ENCODE peak calls at places on chromosomes 3 and 15, in seven cellular contexts. P, K, B, R, N, Q and G are unnamed samples. For H3K4me1, the result is how much of the 10 kb centered on the place peaks cover.

GRCh38 chr15:71547066-71547465 is 263.3 kb upstream of the NR2E3 start:
- DNase-seq in Q (no peak), P (peak), R (no peak), K (no peak), B (peak), N (peak), G (no peak)

GRCh38 chr15:81160312-81161214 is 26.5 kb downstream of the CFAP161 start:
- DNase-seq in N (no peak), P (peak), Q (no peak), R (no peak), K (no peak), B (peak), G (peak)

GRCh38 chr3:172461530-172462138 is 13.4 kb upstream of the GHSR start:
- DNase-seq in Q (no peak), R (no peak), K (no peak), P (no peak), B (no peak), N (peak), G (no peak)

GRCh38 chr15:67127925-67128324 is 62.5 kb downstream of the SMAD3 start:
- DNase-seq in R (no peak), N (no peak), Q (no peak), B (no peak), P (peak), K (no peak), G (peak)

GRCh38 chr3:2810723-2811122 is 299.5 kb downstream of the IL5RA start:
- DNase-seq in B (no peak), Q (no peak), R (no peak), N (peak), P (no peak), K (no peak), G (no peak)

GRCh38 chr15:59532770-59533379 is 78.7 kb upstream of the GCNT3 start:
- DNase-seq in Q (no peak), R (no peak), P (no peak), B (no peak), K (no peak), N (peak), G (no peak)

GRCh38 chr15:68849477-68849876 is 28.8 kb upstream of the ANP32A start:
- DNase-seq in P (no peak), K (no peak), Q (no peak), B (no peak), N (no peak), R (no peak), G (no peak)

GRCh38 chr15:39118510-39118909 is 462.4 kb upstream of the THBS1 start:
- DNase-seq in Q (no peak), R (no peak), K (no peak), N (no peak), B (no peak), P (no peak), G (no peak)

GRCh38 chr3:107387555-107387954 is 10.3 kb downstream of the CCDC54 start:
- DNase-seq in P (no peak), Q (no peak), N (no peak), B (no peak), R (no peak), K (no peak), G (no peak)

GRCh38 chr3:134640872-134641470 is 9.9 kb downstream of the KY start:
- DNase-seq in N (peak), P (no peak), B (no peak), Q (no peak), K (peak), R (no peak), G (no peak)

GRCh38 chr15:31164573-31164912 is 63.0 kb upstream of the TRPM1 start:
- DNase-seq in P (no peak), B (no peak), K (no peak), Q (no peak), R (no peak), N (no peak), G (no peak)

GRCh38 chr3:5275529-5275928 is 88.0 kb downstream of the EDEM1 start:
- DNase-seq in N (no peak), Q (no peak), K (no peak), R (no peak), B (no peak), P (no peak), G (no peak)

GRCh38 chr3:127718916-127719290 is 46.2 kb downstream of the ABTB1 start:
- DNase-seq in Q (no peak), N (no peak), P (no peak), K (no peak), B (no peak), R (peak), G (no peak)

GRCh38 chr3:59774613-59775012 is 724.8 kb upstream of the CFAP20DC start:
- DNase-seq in P (peak), R (no peak), N (no peak), Q (no peak), B (no peak), K (no peak), G (no peak)

GRCh38 chr3:63352008-63352279 is 73.8 kb downstream of the SYNPR start:
- DNase-seq in P (no peak), K (peak), B (no peak), N (no peak), R (no peak), Q (no peak), G (no peak)

GRCh38 chr15:89127054-89127702 is 38.9 kb downstream of the ABHD2 start:
- DNase-seq in R (no peak), P (no peak), B (no peak), K (no peak), Q (peak), N (no peak), G (no peak)

GRCh38 chr3:17033516-17034168 is 148.9 kb downstream of the PLCL2 start:
- DNase-seq in Q (no peak), N (no peak), P (no peak), B (no peak), K (no peak), R (no peak), G (no peak)

GRCh38 chr3:86785381-86785780 is 205.6 kb downstream of the VGLL3 start:
- DNase-seq in R (no peak), N (no peak), B (no peak), P (no peak), K (no peak), Q (no peak), G (no peak)

GRCh38 chr3:133821767-133822638 is 16.4 kb downstream of the SRPRB start:
- DNase-seq in P (peak), R (peak), K (peak), Q (peak), B (no peak), N (peak), G (peak)

GRCh38 chr3:159619341-159619885 is 369.2 kb upstream of the IL12A start:
- DNase-seq in N (peak), K (no peak), P (no peak), R (no peak), B (no peak), Q (no peak), G (no peak)

GRCh38 chr3:64805248-64805647 is 117.4 kb upstream of the ADAMTS9 start:
- DNase-seq in K (no peak), P (no peak), B (no peak), N (no peak), R (no peak), Q (no peak), G (no peak)

GRCh38 chr3:69012111-69012835 is 1.2 kb downstream of the EOGT start:
- DNase-seq in K (peak), R (peak), P (peak), B (no peak), N (no peak), Q (peak), G (peak)

GRCh38 chr15:98085003-98085639 is 124.6 kb downstream of the ARRDC4 start:
- DNase-seq in P (peak), Q (peak), B (no peak), R (no peak), N (peak), K (peak), G (no peak)

GRCh38 chr3:99429501-99429900 is 208.9 kb upstream of the COL8A1 start:
- DNase-seq in N (no peak), P (no peak), B (no peak), K (no peak), Q (no peak), R (no peak), G (no peak)

GRCh38 chr3:41508063-41508696 is 308.9 kb downstream of the CTNNB1 start:
- DNase-seq in N (no peak), B (no peak), Q (no peak), P (no peak), K (no peak), R (no peak), G (no peak)

GRCh38 chr3:59872121-59872520 is 822.3 kb upstream of the CFAP20DC start:
- DNase-seq in Q (no peak), R (no peak), P (no peak), N (no peak), B (no peak), K (no peak), G (no peak)

GRCh38 chr15:90306560-90306959 is 41.1 kb downstream of the NGRN start:
- DNase-seq in R (no peak), P (no peak), N (no peak), Q (no peak), K (no peak), B (no peak), G (no peak)

GRCh38 chr3:58356054-58356453 is 23.4 kb downstream of the PXK start:
- DNase-seq in K (no peak), B (no peak), R (no peak), N (no peak), Q (no peak), P (no peak), G (no peak)

GRCh38 chr3:186589115-186589514 is 18.6 kb downstream of the DNAJB11 start:
- DNase-seq in R (no peak), B (no peak), N (peak), K (no peak), Q (no peak), P (no peak), G (no peak)

GRCh38 chr3:69009559-69010410 is 3.7 kb downstream of the EOGT start:
- DNase-seq in P (peak), N (peak), R (no peak), Q (no peak), B (no peak), K (no peak), G (no peak)

GRCh38 chr3:25257026-25257425 is 171.0 kb upstream of the RARB start:
- DNase-seq in R (no peak), B (no peak), K (no peak), P (no peak), Q (no peak), N (no peak), G (no peak)

GRCh38 chr3:63814300-63814699 is 4.8 kb upstream of the C3orf49 start:
- DNase-seq in Q (no peak), P (no peak), K (no peak), B (no peak), R (no peak), N (peak), G (no peak)

GRCh38 chr3:49869525-49870126 is at the start of gene CAMKV:
- DNase-seq in B (no peak), P (no peak), N (peak), R (no peak), Q (no peak), K (no peak), G (no peak)

GRCh38 chr3:49867400-49867799 is 2.3 kb downstream of the CAMKV start:
- DNase-seq in N (no peak), Q (no peak), R (no peak), B (no peak), P (no peak), K (no peak), G (no peak)

GRCh38 chr3:49867871-49868321 is 1.8 kb downstream of the CAMKV start:
- DNase-seq in N (peak), P (no peak), Q (no peak), K (no peak), R (no peak), B (no peak), G (no peak)

GRCh38 chr3:49871536-49872157 is 1.9 kb upstream of the CAMKV start:
- DNase-seq in R (no peak), P (no peak), Q (no peak), B (no peak), N (no peak), K (no peak), G (no peak)

DNA sequence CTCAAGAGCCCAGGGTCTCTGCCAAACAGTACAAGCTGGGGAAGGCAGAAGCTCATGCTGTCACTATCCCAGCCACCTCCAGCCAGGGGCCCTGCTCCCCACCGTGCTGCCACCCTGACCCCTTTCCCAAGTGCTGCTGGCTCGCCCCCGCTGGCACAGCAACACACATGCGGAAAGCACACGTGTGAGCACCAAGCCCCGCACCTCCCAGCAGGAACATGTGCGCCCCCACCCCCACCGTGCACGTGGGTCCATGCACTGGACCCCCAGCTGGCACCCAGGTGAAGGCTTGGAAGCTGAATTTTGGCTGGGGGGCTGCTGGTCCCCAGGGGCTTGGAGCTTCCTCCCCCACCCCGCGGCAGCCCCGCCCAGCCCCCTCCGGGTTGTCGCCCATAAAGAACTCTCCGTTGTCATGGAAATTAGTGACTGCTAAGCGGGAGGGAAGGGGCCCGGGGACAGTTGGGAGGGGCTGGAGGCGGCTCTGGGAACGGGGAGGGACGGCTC is 703 bp downstream of the CAMKV start:
- DNase-seq in N (peak), K (no peak), R (no peak), B (no peak), Q (no peak), P (no peak), G (no peak)
- H3K4me3 ChIP-seq in N (peak), K (peak), R (no peak), B (peak), Q (peak), P (no peak), G (no peak)

DNA sequence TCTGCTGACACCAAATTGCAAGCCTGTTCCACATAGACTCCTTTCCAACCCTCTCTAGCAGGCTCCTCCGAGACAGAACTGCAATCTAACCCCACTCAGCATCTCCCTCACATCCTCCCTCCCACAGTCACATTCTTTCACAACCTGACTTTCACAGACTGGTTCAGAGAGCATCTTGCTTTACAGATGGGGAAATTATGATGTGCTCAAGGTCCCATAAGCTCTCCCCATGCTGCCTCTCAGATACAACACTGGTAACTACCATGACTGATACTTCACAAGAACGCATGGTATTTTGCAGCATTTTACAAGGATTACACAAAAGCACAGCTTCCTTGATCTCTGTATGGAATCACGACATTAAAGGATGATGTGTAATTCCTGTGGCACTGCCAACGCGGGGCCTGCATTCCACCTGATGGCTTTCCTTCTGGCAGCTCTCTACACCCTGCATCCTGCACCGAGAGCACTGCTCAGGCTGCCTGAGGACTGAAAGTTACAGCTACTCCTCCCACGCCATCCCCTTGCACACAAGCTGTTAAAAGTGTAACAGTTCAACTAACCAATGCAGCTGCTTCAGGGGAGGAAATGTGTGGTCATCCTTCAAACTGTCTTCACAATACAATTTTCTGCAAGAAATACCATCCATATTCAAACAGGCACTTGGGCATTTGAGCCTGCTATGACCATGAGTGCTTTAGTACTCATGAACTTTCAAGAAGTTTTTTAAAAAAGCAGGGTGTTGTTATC is 27.6 kb downstream of the TBC1D2B start:
- DNase-seq in Q (no peak), R (no peak), B (no peak), K (no peak), N (no peak), P (no peak), G (no peak)
- TF ChIP-seq CTCF in Q (no peak), R (no peak), B (no peak), K (no peak), N (no peak), P (no peak), G (no peak)

GRCh38 chr3:108940166-108940565 is 13.5 kb downstream of the GUCA1C start:
- DNase-seq in K (no peak), Q (no peak), P (no peak), N (no peak), B (no peak), R (no peak), G (no peak)
- H3K4me1 ChIP-seq in K (under half), Q (under half), P (under half), N (under half), B (under half), R (under half), G (under half)

GRCh38 chr3:30894521-30895289 is at the start of gene GADL1:
- DNase-seq in K (no peak), P (no peak), R (peak), N (peak), B (peak), Q (peak), G (peak)

GRCh38 chr3:30893678-30894325 is 659 bp downstream of the GADL1 start:
- DNase-seq in Q (no peak), K (no peak), P (no peak), B (no peak), N (no peak), R (no peak), G (no peak)

GRCh38 chr3:30890907-30891306 is 3.6 kb downstream of the GADL1 start:
- DNase-seq in Q (no peak), R (no peak), N (no peak), P (no peak), K (no peak), B (no peak), G (no peak)

GRCh38 chr3:30895329-30895728 is 868 bp upstream of the GADL1 start:
- DNase-seq in P (no peak), B (no peak), K (no peak), Q (no peak), N (peak), R (no peak), G (no peak)
- H3K4me3 ChIP-seq in P (no peak), B (no peak), K (no peak), Q (no peak), N (no peak), R (no peak), G (no peak)

GRCh38 chr3:119664850-119665379 is 4.5 kb upstream of the POPDC2 start:
- DNase-seq in B (no peak), P (no peak), R (no peak), Q (no peak), N (no peak), K (no peak), G (no peak)

GRCh38 chr3:119662604-119663377 is 2.4 kb upstream of the POPDC2 start:
- DNase-seq in R (no peak), Q (no peak), N (no peak), P (no peak), K (no peak), B (no peak), G (no peak)

GRCh38 chr3:119664370-119664769 is 4.0 kb upstream of the POPDC2 start:
- DNase-seq in B (no peak), R (no peak), Q (no peak), N (no peak), K (no peak), P (no peak), G (no peak)

GRCh38 chr3:119665954-119666559 is 5.7 kb upstream of the POPDC2 start:
- DNase-seq in N (no peak), K (no peak), R (no peak), B (no peak), P (no peak), Q (no peak), G (no peak)

DNA sequence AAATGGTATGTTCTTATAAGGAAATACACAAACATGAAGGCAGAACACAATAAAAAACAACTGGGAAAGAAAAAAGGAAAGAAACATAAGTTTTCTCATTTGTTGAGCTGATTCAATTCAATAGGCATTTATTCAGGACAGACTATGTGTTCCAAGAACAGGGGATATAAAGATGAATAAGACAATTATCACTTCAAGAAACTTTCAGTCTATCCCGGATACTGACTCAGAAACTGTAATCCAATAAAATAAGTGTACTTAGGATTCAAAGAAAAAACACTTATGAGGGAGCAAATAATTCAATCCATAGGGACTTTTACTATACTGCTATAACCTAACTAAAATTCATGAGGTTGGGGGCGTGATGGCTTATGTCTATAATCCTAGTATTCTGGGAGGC is 3.5 kb upstream of the POPDC2 start:
- DNase-seq in B (no peak), Q (no peak), K (no peak), N (no peak), P (no peak), R (no peak), G (no peak)
- TF ChIP-seq CTCF in B (no peak), Q (no peak), K (no peak), N (no peak), P (no peak), R (no peak), G (no peak)

DNA sequence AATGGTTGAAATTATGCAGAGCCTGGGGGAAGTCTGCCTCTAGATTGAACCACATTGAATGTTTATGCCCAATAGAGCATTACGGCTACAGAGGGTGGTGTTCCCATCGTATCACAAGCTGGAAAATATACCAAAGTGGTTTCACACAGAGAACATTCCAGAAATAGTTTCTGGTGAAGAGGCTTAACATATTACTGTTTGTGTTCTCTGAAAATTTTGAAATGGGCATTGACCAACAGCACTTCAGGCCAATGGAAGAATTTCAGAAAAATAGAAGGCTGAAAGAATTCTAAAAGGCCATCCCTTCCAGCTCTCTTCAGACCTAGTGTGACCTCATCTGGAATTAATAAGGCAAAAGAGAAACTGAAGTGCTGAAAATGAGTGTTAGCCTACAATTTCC is 203.8 kb downstream of the NEK10 start:
- DNase-seq in Q (no peak), R (no peak), B (no peak), K (no peak), P (no peak), N (no peak), G (no peak)
- H3K4me1 ChIP-seq in Q (under half), R (under half), B (under half), K (under half), P (under half), N (under half), G (under half)